ENCODE peak calls at places on chromosomes 1 and 21, in nine cellular contexts. P, A, L, R, G, Q, Z, H and V are unnamed samples.
A peak's percentile ranks its signal among the peaks of the same experiment; 100 is the strongest.

GRCh38 chr1:193435771-193436170 is 249.4 kb upstream of the B3GALT2 start:
- DNase-seq in Z (no peak), A (no peak), G (no peak), H (no peak), L (no peak), P (no peak), R (no peak), Q (no peak), V (no peak)

GRCh38 chr1:6040444-6040843 is 5.2 kb upstream of the KCNAB2 start:
- DNase-seq in P (no peak), Z (no peak), Q (no peak), A (no peak), G (no peak), L (no peak), H (no peak), R (no peak), V (no peak)

GRCh38 chr1:41936107-41936506 is 17.4 kb upstream of the HIVEP3 start:
- DNase-seq in Q (no peak), A (no peak), G (no peak), P (no peak), H (no peak), Z (no peak), L (peak; percentile 82), R (no peak), V (no peak)

GRCh38 chr1:157310401-157310800 is 172.2 kb upstream of the ETV3 start:
- DNase-seq in R (peak; percentile 58), P (peak; percentile 35), L (no peak), A (no peak), Q (no peak), H (no peak), Z (no peak), G (peak; percentile 1), V (no peak)

GRCh38 chr1:208628298-208628914 is 384.2 kb upstream of the PLXNA2 start:
- DNase-seq in L (no peak), A (no peak), G (no peak), Q (no peak), Z (no peak), H (no peak), P (no peak), R (no peak), V (no peak)

GRCh38 chr1:206890690-206891089 is 6.6 kb upstream of the IL24 start:
- DNase-seq in Z (no peak), G (no peak), L (peak; percentile 64), H (no peak), A (peak; percentile 35), Q (no peak), P (no peak), R (no peak), V (peak; percentile 96)

GRCh38 chr1:206655471-206655882 is 20.1 kb downstream of the DYRK3 start:
- DNase-seq in R (no peak), A (no peak), Z (no peak), L (no peak), G (no peak), P (no peak), Q (no peak), H (no peak), V (no peak)

GRCh38 chr1:40057310-40058030 is 16.9 kb downstream of the CAP1 start:
- DNase-seq in A (no peak), L (no peak), R (no peak), Z (no peak), H (no peak), Q (no peak), P (no peak), G (no peak), V (no peak)

GRCh38 chr1:30537279-30537678 is 186.1 kb downstream of the MATN1 start:
- DNase-seq in P (peak; percentile 53), R (no peak), Z (no peak), L (no peak), A (no peak), Q (no peak), G (no peak), H (no peak), V (no peak)

GRCh38 chr21:35478096-35479080 is 429.3 kb upstream of the RUNX1 start:
- DNase-seq in H (no peak), Z (no peak), Q (no peak), G (no peak), P (no peak), L (no peak), R (no peak), A (no peak), V (peak; percentile 68)

GRCh38 chr1:67126111-67126746 is 8.5 kb downstream of the C1orf141 start:
- DNase-seq in L (peak; percentile 60), Q (no peak), P (no peak), G (peak; percentile 22), Z (no peak), H (no peak), A (no peak), R (no peak), V (peak; percentile 43)

GRCh38 chr1:205710201-205711062 is 30.1 kb upstream of the SLC45A3 start:
- DNase-seq in Q (no peak), P (no peak), Z (no peak), A (no peak), H (no peak), G (no peak), R (no peak), L (no peak), V (no peak)

GRCh38 chr21:46482225-46482845 is 23.6 kb downstream of the DIP2A start:
- DNase-seq in H (no peak), Z (no peak), R (no peak), P (no peak), Q (no peak), A (no peak), G (no peak), L (no peak), V (no peak)

GRCh38 chr1:230064283-230064682 is 2.8 kb upstream of the GALNT2 start:
- DNase-seq in H (no peak), P (no peak), L (no peak), G (no peak), Z (no peak), Q (no peak), A (no peak), R (no peak), V (no peak)

GRCh38 chr21:28269173-28269572 is 723.5 kb downstream of the LTN1 start:
- DNase-seq in R (no peak), Q (no peak), P (no peak), A (no peak), Z (no peak), L (no peak), G (no peak), H (no peak), V (no peak)

GRCh38 chr1:58430355-58431335 is 115.9 kb downstream of the OMA1 start:
- DNase-seq in A (no peak), G (no peak), H (no peak), P (no peak), Q (no peak), Z (no peak), L (no peak), R (no peak), V (no peak)

GRCh38 chr21:37339527-37339889 is 27.1 kb upstream of the DYRK1A start:
- DNase-seq in P (no peak), A (no peak), R (no peak), L (no peak), Q (no peak), G (no peak), H (no peak), Z (no peak), V (no peak)

GRCh38 chr1:1858382-1859086 is 32.4 kb downstream of the GNB1 start:
- DNase-seq in P (peak; percentile 78), Z (no peak), H (peak; percentile 73), L (peak; percentile 39), G (peak; percentile 72), A (peak; percentile 78), Q (no peak), R (peak; percentile 63), V (peak; percentile 54)

GRCh38 chr1:240245629-240246020 is 153.9 kb downstream of the FMN2 start:
- DNase-seq in Z (no peak), G (no peak), P (no peak), Q (no peak), H (no peak), R (no peak), A (no peak), L (no peak), V (no peak)

GRCh38 chr1:30982937-30983336 is 74.4 kb upstream of the SDC3 start:
- DNase-seq in R (no peak), Z (peak; percentile 22), A (peak; percentile 28), L (no peak), P (no peak), H (no peak), G (no peak), Q (no peak), V (no peak)

GRCh38 chr1:235601087-235601486 is 48.5 kb downstream of the GNG4 start:
- DNase-seq in H (no peak), A (no peak), Q (no peak), P (peak; percentile 47), G (peak; percentile 85), L (no peak), R (no peak), Z (no peak), V (peak; percentile 63)
- TF ChIP-seq CTCF in H (peak; percentile 20), A (peak; percentile 47), Q (no peak), P (peak; percentile 55), G (peak; percentile 80), L (peak; percentile 55), R (no peak), Z (peak; percentile 39), V (peak; percentile 60)

DNA sequence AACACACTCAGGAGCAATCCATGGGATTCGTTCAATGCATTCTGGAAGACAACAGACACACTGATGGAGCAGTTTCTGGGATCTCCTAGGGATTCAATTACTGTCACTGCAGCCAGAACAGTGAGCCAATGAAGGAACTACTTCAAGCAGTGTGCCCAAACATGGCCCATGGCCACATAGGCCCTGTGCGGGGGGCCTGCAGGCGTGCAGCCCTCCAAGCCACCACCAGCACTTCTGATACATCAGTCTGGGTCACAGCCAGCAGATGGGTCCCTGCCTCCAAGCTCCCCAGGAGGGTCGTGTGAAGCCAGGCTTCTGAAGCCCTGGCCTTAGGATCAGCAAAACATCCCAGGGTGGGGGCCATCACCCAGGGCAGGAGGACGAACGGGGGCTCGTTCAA is 99.3 kb downstream of the RAVER2 start:
- DNase-seq in Z (no peak), L (no peak), A (no peak), R (no peak), G (no peak), H (no peak), Q (no peak), P (no peak), V (no peak)
- TF ChIP-seq CTCF in Z (no peak), L (no peak), A (no peak), R (no peak), G (no peak), H (no peak), Q (no peak), P (no peak), V (no peak)

DNA sequence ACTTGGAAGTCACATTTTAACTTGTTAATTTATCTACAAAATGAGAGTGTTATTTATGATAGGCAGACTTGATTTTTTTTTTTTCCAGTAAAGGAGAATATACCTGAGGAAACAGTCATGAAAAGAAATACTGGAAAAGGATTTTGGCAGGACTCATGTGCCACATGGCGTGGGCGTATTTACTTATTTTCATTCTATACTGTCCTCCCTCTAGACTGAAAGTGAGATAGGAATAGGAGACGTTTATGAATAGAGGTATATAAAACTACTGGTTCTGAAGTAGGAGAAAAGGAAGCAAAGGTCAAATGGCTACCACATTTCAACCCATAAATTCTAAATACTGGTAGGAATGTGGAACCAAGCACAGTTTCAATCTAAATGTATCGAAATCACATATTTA is 94.8 kb upstream of the MPC2 start:
- DNase-seq in H (no peak), L (no peak), Z (no peak), R (no peak), A (no peak), P (no peak), G (no peak), Q (no peak), V (no peak)
- TF ChIP-seq CTCF in H (no peak), L (no peak), Z (no peak), R (no peak), A (no peak), P (no peak), G (no peak), Q (no peak), V (no peak)

GRCh38 chr1:9400425-9401079 is 107.9 kb downstream of the SPSB1 start:
- DNase-seq in R (no peak), P (no peak), G (peak; percentile 35), Z (peak; percentile 44), Q (no peak), A (no peak), H (no peak), L (peak; percentile 27), V (no peak)
- TF ChIP-seq CTCF in R (no peak), P (no peak), G (no peak), Z (no peak), Q (no peak), A (no peak), H (no peak), L (no peak), V (no peak)